ENCODE peak calls at places on chromosome 1, in eight cellular contexts. F is NCI-H2171, M is heart left ventricle, L is mesothelial cell of epicardium, G is NCI-H1048, C is mammary epithelial cell, X is NCI-H1105, J is MG63. W is an unnamed sample.

GRCh38 chr1:221994274-221994698 is 252.4 kb upstream of the DUSP10 start:
- DNase-seq in F (no peak), M (no peak), L (no peak), G (no peak), C (peak), X (no peak), J (no peak), W (no peak)

GRCh38 chr1:11790880-11791715 is 14.7 kb downstream of the MTHFR start:
- DNase-seq in F (no peak), M (peak), L (no peak), G (no peak), C (peak), X (no peak), J (peak), W (peak)

GRCh38 chr1:42999308-42999707 is 40.6 kb upstream of the SLC2A1 start:
- DNase-seq in F (no peak), M (no peak), L (no peak), G (no peak), C (no peak), X (no peak), J (peak), W (no peak)

GRCh38 chr1:116232989-116233514 is 121.9 kb downstream of the MAB21L3 start:
- DNase-seq in F (no peak), M (no peak), L (no peak), G (no peak), C (no peak), X (no peak), J (no peak), W (no peak)

GRCh38 chr1:156583821-156584622 is 4.5 kb downstream of the TTC24 start:
- DNase-seq in F (peak), M (peak), L (peak), G (peak), C (peak), X (peak), J (peak), W (peak)

GRCh38 chr1:234899041-234899787 is 229.4 kb downstream of the TOMM20 start:
- DNase-seq in F (peak), M (peak), L (no peak), G (no peak), C (no peak), X (no peak), J (no peak), W (peak)

GRCh38 chr1:74811421-74812179 is 78.6 kb downstream of the TYW3 start:
- DNase-seq in F (peak), M (no peak), L (no peak), G (peak), C (no peak), X (no peak), J (no peak), W (no peak)

GRCh38 chr1:230750576-230750975 is 3.4 kb downstream of the CAPN9 start:
- DNase-seq in F (no peak), M (no peak), L (no peak), G (no peak), C (no peak), X (no peak), J (no peak), W (no peak)

GRCh38 chr1:1901641-1902294 is 10.9 kb upstream of the GNB1 start:
- DNase-seq in F (no peak), M (no peak), L (no peak), G (no peak), C (no peak), X (no peak), J (no peak), W (no peak)

GRCh38 chr1:220684890-220685289 is 5.3 kb upstream of the C1orf115 start:
- DNase-seq in F (peak), M (no peak), L (no peak), G (no peak), C (no peak), X (no peak), J (no peak), W (no peak)

GRCh38 chr1:226697151-226697575 is 41.9 kb downstream of the ITPKB start:
- DNase-seq in F (no peak), M (no peak), L (no peak), G (no peak), C (peak), X (no peak), J (no peak), W (no peak)

GRCh38 chr1:46552357-46553237 is 1.1 kb upstream of the KNCN start:
- DNase-seq in F (no peak), M (no peak), L (no peak), G (no peak), C (no peak), X (no peak), J (no peak), W (no peak)

GRCh38 chr1:175385316-175385715 is 192.7 kb upstream of the KIAA0040 start:
- DNase-seq in F (no peak), M (no peak), L (no peak), G (no peak), C (peak), X (no peak), J (peak), W (no peak)

GRCh38 chr1:58717979-58718378 is 18.1 kb upstream of the MYSM1 start:
- DNase-seq in F (no peak), M (no peak), L (no peak), G (no peak), C (no peak), X (no peak), J (no peak), W (no peak)

GRCh38 chr1:228272831-228273571 is 65.2 kb downstream of the OBSCN start:
- DNase-seq in F (no peak), M (peak), L (peak), G (no peak), C (no peak), X (no peak), J (no peak), W (no peak)

GRCh38 chr1:164785841-164786534 is 227.0 kb downstream of the PBX1 start:
- DNase-seq in F (no peak), M (no peak), L (no peak), G (no peak), C (peak), X (no peak), J (no peak), W (no peak)

GRCh38 chr1:160416369-160416768 is 16.0 kb downstream of the VANGL2 start:
- DNase-seq in F (peak), M (no peak), L (no peak), G (no peak), C (peak), X (no peak), J (peak), W (peak)

GRCh38 chr1:42777860-42778259 is 6.9 kb upstream of the TMEM269 start:
- DNase-seq in F (no peak), M (no peak), L (no peak), G (no peak), C (no peak), X (no peak), J (no peak), W (no peak)

GRCh38 chr1:183817576-183818288 is 12.8 kb downstream of the RGL1 start:
- DNase-seq in F (no peak), M (no peak), L (no peak), G (no peak), C (no peak), X (no peak), J (no peak), W (no peak)

GRCh38 chr1:28512058-28512611 is 6.3 kb downstream of the RCC1 start:
- DNase-seq in F (no peak), M (no peak), L (no peak), G (no peak), C (no peak), X (no peak), J (peak), W (no peak)

GRCh38 chr1:77370588-77371306 is 88.9 kb downstream of the AK5 start:
- DNase-seq in F (no peak), M (no peak), L (no peak), G (no peak), C (peak), X (no peak), J (peak), W (no peak)

GRCh38 chr1:58874757-58875755 is 91.2 kb upstream of the JUN start:
- DNase-seq in F (peak), M (peak), L (no peak), G (no peak), C (peak), X (peak), J (peak), W (no peak)

GRCh38 chr1:165841582-165842362 is 14.4 kb downstream of the UCK2 start:
- DNase-seq in F (no peak), M (no peak), L (no peak), G (no peak), C (peak), X (no peak), J (peak), W (no peak)

GRCh38 chr1:162663589-162664030 is 31.3 kb downstream of the DDR2 start:
- DNase-seq in F (no peak), M (peak), L (no peak), G (no peak), C (no peak), X (no peak), J (peak), W (no peak)

GRCh38 chr1:54980528-54981241 is at the start of gene TMEM61:
- DNase-seq in F (no peak), M (no peak), L (no peak), G (no peak), C (peak), X (no peak), J (no peak), W (peak)

GRCh38 chr1:30386145-30386926 is 337.0 kb downstream of the MATN1 start:
- DNase-seq in F (no peak), M (no peak), L (no peak), G (no peak), C (no peak), X (no peak), J (no peak), W (no peak)

GRCh38 chr1:81584398-81584797 is 216.3 kb upstream of the ADGRL2 start:
- DNase-seq in F (no peak), M (no peak), L (no peak), G (no peak), C (no peak), X (no peak), J (no peak), W (no peak)

GRCh38 chr1:162966608-162967007 is 102.6 kb upstream of the RGS4 start:
- DNase-seq in F (no peak), M (no peak), L (no peak), G (no peak), C (no peak), X (no peak), J (no peak), W (no peak)

W was measured in mucosa of descending colon.